ENCODE peak calls at places on chromosomes 4 and X, in six cellular contexts. R is A549, K is transverse colon, E is stomach, M is ovary, Y is tibial nerve. N is an unnamed sample.

GRCh38 chrX:39896951-39897740 is 200.6 kb downstream of the BCOR start:
- DNase-seq in R (peak; percentile 38), K (no peak), E (no peak), M (peak; percentile 49), Y (no peak), N (no peak)

GRCh38 chrX:124719060-124719459 is 372.7 kb downstream of the SH2D1A start:
- DNase-seq in R (no peak), K (no peak), E (no peak), M (no peak), Y (no peak), N (no peak)

GRCh38 chr4:41143721-41144379 is 70.5 kb downstream of the APBB2 start:
- DNase-seq in R (no peak), K (no peak), E (no peak), M (no peak), Y (no peak), N (no peak)

GRCh38 chrX:131146702-131147101 is 88.6 kb downstream of the ARHGAP36 start:
- DNase-seq in R (no peak), K (no peak), E (no peak), M (no peak), Y (no peak), N (no peak)

GRCh38 chrX:11465648-11466411 is 172.6 kb downstream of the AMELX start:
- DNase-seq in R (no peak), K (no peak), E (no peak), M (no peak), Y (no peak), N (no peak)

GRCh38 chr4:153931804-153932203 is 142.9 kb upstream of the SFRP2 start:
- DNase-seq in R (no peak), K (no peak), E (no peak), M (no peak), Y (no peak), N (no peak)

GRCh38 chr4:145945431-145946155 is 7.0 kb upstream of the ZNF827 start:
- DNase-seq in R (no peak), K (no peak), E (no peak), M (no peak), Y (no peak), N (no peak)

GRCh38 chrX:140087865-140088264 is 122.5 kb upstream of the CXorf66 start:
- DNase-seq in R (no peak), K (no peak), E (no peak), M (no peak), Y (no peak), N (no peak)

GRCh38 chr4:151420408-151420807 is 11.4 kb downstream of the FHIP1A start:
- DNase-seq in R (no peak), K (no peak), E (no peak), M (no peak), Y (no peak), N (no peak)

DNA sequence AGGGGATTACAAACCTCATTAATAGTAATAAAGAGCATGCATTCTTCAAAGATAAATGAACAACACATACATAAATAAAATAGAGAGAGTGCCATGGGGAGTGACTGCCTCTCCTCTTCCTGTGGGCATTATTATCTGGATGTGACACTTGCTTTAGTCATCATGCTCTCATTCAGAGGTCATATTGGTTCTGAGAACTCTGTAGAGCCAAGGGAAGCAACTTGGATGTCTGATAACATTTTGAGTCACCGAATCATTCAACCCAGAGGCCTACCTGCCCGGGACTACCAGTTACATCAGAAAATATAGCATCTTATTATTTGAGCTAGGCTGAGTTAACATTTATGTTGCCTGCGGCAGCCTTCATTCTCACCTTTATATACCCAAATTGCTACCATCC is 489.5 kb downstream of the STIM2 start:
- DNase-seq in R (no peak), K (no peak), E (no peak), M (no peak), Y (no peak), N (no peak)
- TF ChIP-seq EP300 in R (no peak), K (no peak), E (no peak), M (no peak), Y (no peak), N (no peak)

DNA sequence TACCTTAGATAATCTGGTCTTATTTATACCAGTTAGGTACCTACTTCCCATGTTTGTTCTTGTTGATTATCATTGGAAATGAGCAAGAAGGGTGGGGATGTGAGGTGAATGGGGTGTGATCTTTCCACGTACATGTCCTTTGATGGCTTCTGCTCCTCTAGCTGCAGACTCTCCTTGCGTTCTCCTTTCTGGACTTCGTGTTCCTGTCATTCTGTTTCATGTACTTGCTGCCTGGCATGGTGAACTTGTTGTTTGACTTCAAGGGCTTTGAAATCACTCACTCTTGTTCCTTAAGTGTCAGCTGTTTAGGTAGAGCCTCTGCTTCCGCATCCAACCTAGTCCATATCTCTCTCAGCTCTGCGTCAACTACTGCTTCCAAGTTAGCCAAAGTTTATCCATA is 42.7 kb downstream of the FHL1 start:
- DNase-seq in R (no peak), K (no peak), E (no peak), M (no peak), Y (no peak), N (no peak)
- TF ChIP-seq EP300 in R (no peak), K (peak; percentile 38), E (peak; percentile 86), M (no peak), Y (no peak), N (no peak)

GRCh38 chr4:173935622-173936405 is 347.7 kb downstream of the FBXO8 start:
- DNase-seq in R (peak; percentile 20), K (no peak), E (no peak), M (no peak), Y (no peak), N (no peak)
- TF ChIP-seq EP300 in R (no peak), K (no peak), E (no peak), M (no peak), Y (no peak), N (no peak)

GRCh38 chr4:136858911-136859310 is 673.4 kb downstream of the PCDH18 start:
- DNase-seq in R (no peak), K (no peak), E (no peak), M (no peak), Y (no peak), N (no peak)
- TF ChIP-seq EP300 in R (no peak), K (no peak), E (no peak), M (no peak), Y (no peak), N (no peak)

GRCh38 chr4:128228021-128228571 is 59.5 kb downstream of the PGRMC2 start:
- DNase-seq in R (peak; percentile 11), K (no peak), E (peak; percentile 36), M (no peak), Y (no peak), N (no peak)
- TF ChIP-seq EP300 in R (no peak), K (no peak), E (no peak), M (no peak), Y (no peak), N (no peak)

DNA sequence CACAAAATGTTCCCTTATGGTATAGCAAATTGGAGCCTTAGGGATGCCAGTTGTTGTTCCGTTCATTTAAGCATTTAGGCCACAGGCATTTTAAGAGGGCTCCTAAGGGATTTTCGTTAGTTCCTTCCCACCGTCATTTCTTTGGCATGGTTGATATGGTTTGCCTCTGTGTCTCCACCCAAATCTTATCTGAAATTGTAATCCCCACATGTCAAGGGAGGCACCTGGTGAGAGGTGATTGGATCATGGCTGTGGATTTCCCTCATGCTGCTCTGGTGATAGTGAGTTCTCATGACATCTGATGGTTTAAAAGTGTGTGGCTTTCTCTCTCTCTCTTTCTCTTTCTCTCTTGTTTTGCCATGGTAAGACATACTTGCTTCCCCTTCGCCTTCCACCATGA is 104.1 kb downstream of the ASB9 start:
- DNase-seq in R (no peak), K (no peak), E (no peak), M (no peak), Y (no peak), N (no peak)
- TF ChIP-seq EP300 in R (no peak), K (no peak), E (no peak), M (no peak), Y (no peak), N (no peak)

GRCh38 chr4:147683717-147684700 is at the start of gene PRMT9:
- DNase-seq in R (peak; percentile 86), K (peak; percentile 94), E (peak; percentile 92), M (peak; percentile 95), Y (peak; percentile 79), N (peak; percentile 98)
- TF ChIP-seq EP300 in R (no peak), K (peak; percentile 86), E (peak; percentile 87), M (peak; percentile 19), Y (peak; percentile 96), N (no peak)